ENCODE peak calls at places on chromosomes 11 and 22, in six cellular contexts. E is stomach, Z is sigmoid colon, C is left ventricle myocardium inferior, F is fibroblast of lung, B is right atrium auricular region. H is an unnamed sample. For H3K27me3 and H3K4me1, the result is how much of the 10 kb centered on the place peaks cover.

GRCh38 chr22:19995611-19996339 is 20.8 kb downstream of the ARVCF start:
- DNase-seq in B (no peak), C (no peak), E (no peak), Z (no peak), F (peak), H (no peak)

GRCh38 chr11:66987158-66987620 is 12.1 kb downstream of the C11orf86 start:
- DNase-seq in B (no peak), Z (no peak), C (peak), F (peak), E (no peak), H (no peak)

GRCh38 chr11:61873588-61874459 is 17.5 kb downstream of the FADS3 start:
- DNase-seq in E (no peak), Z (peak), F (no peak), B (no peak), C (no peak), H (no peak)

GRCh38 chr11:71139516-71140205 is 112.7 kb downstream of the SHANK2 start:
- DNase-seq in Z (peak), E (peak), C (peak), F (peak), B (no peak), H (peak)

GRCh38 chr11:108985611-108986279 is 320.9 kb downstream of the DDX10 start:
- DNase-seq in B (no peak), E (no peak), Z (no peak), F (peak), C (no peak), H (no peak)

GRCh38 chr11:128422576-128423370 is 164.6 kb downstream of the ETS1 start:
- DNase-seq in B (no peak), Z (no peak), C (peak), E (peak), F (no peak), H (peak)

GRCh38 chr22:26615149-26615548 is 2.7 kb downstream of the CRYBB1 start:
- DNase-seq in C (no peak), Z (no peak), F (no peak), B (no peak), E (no peak), H (no peak)

GRCh38 chr22:43389227-43389836 is 22.5 kb upstream of the MPPED1 start:
- DNase-seq in F (no peak), Z (no peak), E (no peak), B (no peak), C (no peak), H (peak)

GRCh38 chr11:2464451-2465165 is 19.8 kb downstream of the KCNQ1 start:
- DNase-seq in B (peak), E (peak), F (no peak), C (no peak), Z (no peak), H (no peak)

GRCh38 chr11:57800444-57801184 is 39.0 kb downstream of the CTNND1 start:
- DNase-seq in Z (no peak), C (no peak), F (peak), E (no peak), B (no peak), H (no peak)

GRCh38 chr11:8544807-8545206 is 49.2 kb downstream of the STK33 start:
- DNase-seq in C (no peak), B (no peak), E (no peak), F (no peak), Z (no peak), H (no peak)

GRCh38 chr11:110798231-110798630 is 86.0 kb upstream of the ARHGAP20 start:
- DNase-seq in Z (no peak), C (no peak), B (no peak), E (no peak), F (no peak), H (no peak)

GRCh38 chr11:73395297-73396208 is 19.4 kb downstream of the RELT start:
- DNase-seq in E (no peak), C (no peak), F (no peak), Z (peak), B (no peak), H (no peak)

GRCh38 chr11:71498091-71498490 is 29.0 kb upstream of the KRTAP5-7 start:
- DNase-seq in F (no peak), Z (no peak), E (peak), C (no peak), B (no peak), H (no peak)

GRCh38 chr22:35299217-35299716 is 427 bp upstream of the TOM1 start:
- DNase-seq in B (no peak), F (peak), E (no peak), Z (no peak), C (no peak), H (no peak)

GRCh38 chr11:23206736-23207336 is 346.6 kb upstream of the CCDC179 start:
- DNase-seq in E (no peak), Z (no peak), B (no peak), C (no peak), F (peak), H (no peak)

GRCh38 chr11:45058344-45058743 is 88.1 kb upstream of the PRDM11 start:
- DNase-seq in B (no peak), Z (no peak), E (no peak), C (no peak), F (no peak), H (no peak)

GRCh38 chr22:39655736-39656285 is 85.3 kb downstream of the CACNA1I start:
- DNase-seq in C (no peak), Z (no peak), F (no peak), B (no peak), E (no peak), H (no peak)

GRCh38 chr22:26589367-26589844 is 526 bp downstream of the TPST2 start:
- DNase-seq in E (peak), Z (no peak), F (no peak), C (peak), B (no peak), H (peak)

GRCh38 chr11:3942160-3942955 is 86.9 kb downstream of the STIM1 start:
- DNase-seq in F (no peak), Z (no peak), B (no peak), E (peak), C (no peak), H (no peak)

GRCh38 chr11:123219066-123219697 is 24.1 kb upstream of the CLMP start:
- DNase-seq in Z (peak), F (peak), E (no peak), B (no peak), C (no peak), H (no peak)

GRCh38 chr22:28142361-28142801 is 223.3 kb upstream of the PITPNB start:
- DNase-seq in C (no peak), Z (no peak), F (peak), E (no peak), B (no peak), H (no peak)

GRCh38 chr22:19460036-19460435 is 12.5 kb upstream of the C22orf39 start:
- DNase-seq in F (no peak), E (no peak), B (no peak), Z (no peak), C (no peak), H (no peak)

GRCh38 chr11:69343401-69344321 is 49.7 kb downstream of the MYEOV start:
- DNase-seq in C (no peak), F (no peak), E (no peak), B (peak), Z (no peak), H (no peak)

GRCh38 chr11:86617502-86617901 is 54.9 kb downstream of the ME3 start:
- DNase-seq in F (peak), B (no peak), Z (no peak), E (no peak), C (no peak), H (no peak)

GRCh38 chr11:128294685-128295079 is 292.7 kb downstream of the ETS1 start:
- DNase-seq in B (no peak), E (no peak), F (peak), Z (no peak), C (no peak), H (no peak)

GRCh38 chr11:77173494-77173893 is 45.4 kb downstream of the MYO7A start:
- DNase-seq in Z (no peak), C (no peak), B (no peak), F (no peak), E (no peak), H (peak)

GRCh38 chr11:8729837-8730696 is 47.5 kb downstream of the RPL27A start:
- DNase-seq in E (no peak), F (no peak), B (no peak), C (no peak), Z (no peak), H (no peak)

GRCh38 chr11:58659910-58660570 is 37.6 kb downstream of the CNTF start:
- DNase-seq in F (no peak), E (no peak), C (no peak), Z (no peak), B (no peak), H (no peak)

GRCh38 chr11:119590651-119591308 is 138.2 kb downstream of the NECTIN1 start:
- DNase-seq in E (peak), F (no peak), C (no peak), B (no peak), Z (no peak), H (no peak)

GRCh38 chr11:296206-296975 is 2.9 kb downstream of the IFITM5 start:
- DNase-seq in Z (peak), E (no peak), F (no peak), C (peak), B (no peak), H (peak)

GRCh38 chr11:4606231-4607015 is 1.6 kb downstream of the TRIM68 start:
- DNase-seq in Z (no peak), E (no peak), B (no peak), F (peak), C (no peak), H (no peak)

GRCh38 chr11:30314625-30315024 is 8.3 kb upstream of the ARL14EP start:
- DNase-seq in E (no peak), C (no peak), F (peak), B (no peak), Z (no peak), H (no peak)

GRCh38 chr11:112637046-112637445 is 324.2 kb upstream of the NCAM1 start:
- DNase-seq in B (no peak), F (no peak), E (no peak), Z (no peak), C (no peak), H (no peak)

GRCh38 chr11:16780146-16780545 is 41.7 kb downstream of the C11orf58 start:
- DNase-seq in Z (no peak), E (no peak), B (no peak), F (no peak), C (no peak), H (no peak)

GRCh38 chr11:123838199-123838598 is 32.0 kb upstream of the OR6M1 start:
- DNase-seq in F (no peak), C (no peak), Z (no peak), B (no peak), E (no peak), H (no peak)

GRCh38 chr11:76615950-76616349 is 54.6 kb downstream of the LRRC32 start:
- DNase-seq in F (peak), Z (peak), B (peak), C (peak), E (peak), H (no peak)

GRCh38 chr22:30472994-30473720 is 1.3 kb upstream of the SEC14L3 start:
- DNase-seq in C (no peak), Z (no peak), F (no peak), E (no peak), B (no peak), H (no peak)

GRCh38 chr22:30469165-30469564 is 2.7 kb downstream of the SEC14L3 start:
- DNase-seq in E (no peak), F (no peak), Z (no peak), B (no peak), C (no peak), H (no peak)

GRCh38 chr22:30470655-30471054 is 1.2 kb downstream of the SEC14L3 start:
- DNase-seq in B (no peak), E (no peak), C (no peak), Z (no peak), F (no peak), H (no peak)

GRCh38 chr22:30474121-30474520 is 2.3 kb upstream of the SEC14L3 start:
- DNase-seq in Z (no peak), B (no peak), C (no peak), E (no peak), F (no peak), H (no peak)

GRCh38 chr22:30471616-30472318 is at the start of gene SEC14L3:
- DNase-seq in B (no peak), C (no peak), E (peak), F (no peak), Z (no peak), H (peak)
- H3K27me3 ChIP-seq in B (under half), C (half or more), E (under half), F (under half), Z (under half), H (under half)

GRCh38 chr11:78349114-78349513 is 68.5 kb downstream of the GAB2 start:
- DNase-seq in Z (no peak), F (peak), B (no peak), C (no peak), E (no peak), H (no peak)
- H3K4me3 ChIP-seq in Z (no peak), F (no peak), B (no peak), C (no peak), E (no peak), H (no peak)

DNA sequence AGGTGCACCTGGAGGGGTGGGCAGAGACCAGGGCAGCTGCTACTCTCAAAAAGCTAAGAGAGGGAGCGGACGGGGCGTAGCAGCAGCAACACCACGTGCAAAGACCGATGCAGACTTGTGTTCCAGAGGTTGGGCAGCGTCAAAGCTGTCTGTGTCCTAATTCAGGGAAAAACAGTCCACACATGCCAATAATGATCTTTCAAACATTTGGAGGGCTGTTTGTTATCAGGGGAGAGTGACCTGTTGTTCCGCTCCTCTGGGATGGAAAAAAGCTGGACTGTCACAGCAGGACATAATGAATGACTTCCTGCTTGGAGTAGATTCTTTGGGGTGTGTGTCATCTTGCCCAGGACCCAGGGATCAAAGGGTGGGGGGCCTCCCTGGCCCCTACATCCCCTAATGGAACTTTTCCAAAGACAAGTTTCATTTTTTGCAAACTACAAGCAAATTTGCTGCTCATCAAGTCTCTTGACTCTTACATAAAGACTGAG is 6.2 kb upstream of the FBLN1 start:
- DNase-seq in F (peak), E (no peak), Z (peak), C (no peak), B (no peak), H (no peak)
- H3K4me1 ChIP-seq in F (under half), E (under half), Z (under half), C (under half), B (under half), H (under half)

DNA sequence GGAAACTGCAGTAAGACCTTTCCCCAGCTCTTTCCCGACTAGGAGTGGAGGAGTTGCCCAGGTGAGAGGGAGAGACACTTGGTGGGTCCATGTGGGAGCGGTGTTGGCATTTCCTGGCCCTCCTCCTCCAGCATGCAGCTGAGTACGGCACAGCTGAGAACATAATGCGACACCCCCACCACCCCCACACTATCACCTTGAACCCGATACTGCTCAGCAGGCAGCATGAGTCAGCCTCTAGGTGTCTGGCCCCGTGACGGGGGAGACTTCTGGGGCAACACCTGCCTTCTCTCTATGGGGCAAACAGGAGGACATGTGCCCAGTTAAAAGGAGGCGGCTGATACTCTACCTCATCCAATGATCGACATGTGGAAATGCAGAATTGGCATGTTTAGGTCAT is 64.5 kb downstream of the PKNOX2 start:
- DNase-seq in C (no peak), E (no peak), F (no peak), Z (no peak), B (no peak), H (no peak)
- H3K27me3 ChIP-seq in C (under half), E (under half), F (under half), Z (under half), B (under half), H (under half)

DNA sequence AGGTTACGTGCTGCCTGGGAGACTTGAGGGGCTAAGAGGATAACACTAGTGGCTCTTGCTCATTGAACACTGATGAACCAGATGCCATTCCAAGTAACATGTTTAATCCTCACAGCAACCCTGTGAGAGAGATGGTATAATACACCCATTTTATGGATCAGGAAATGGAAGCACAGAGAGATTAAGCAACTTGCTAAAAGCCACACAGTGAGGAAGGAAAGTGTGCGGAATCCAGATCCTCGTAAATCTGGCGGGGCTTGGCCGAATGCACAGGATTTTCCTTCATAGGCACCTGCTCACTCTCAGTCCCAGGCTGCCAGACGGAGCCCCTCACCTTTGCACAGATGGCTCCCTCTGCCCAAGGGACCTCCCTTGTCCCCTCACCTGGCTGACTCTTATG is 7.7 kb upstream of the FOSL1 start:
- DNase-seq in Z (no peak), F (no peak), B (no peak), C (no peak), E (no peak), H (no peak)
- H3K4me3 ChIP-seq in Z (no peak), F (no peak), B (no peak), C (no peak), E (no peak), H (no peak)

GRCh38 chr11:20021771-20022362 is 138.4 kb downstream of the DBX1 start:
- DNase-seq in F (no peak), E (no peak), B (no peak), Z (no peak), C (no peak), H (no peak)
- H3K4me1 ChIP-seq in F (under half), E (under half), B (under half), Z (under half), C (under half), H (under half)

H was measured in lower lobe of right lung.